ENCODE peak calls at places on chromosomes 2 and 18, in six cellular contexts. One of them, this sample, is unnamed.

GRCh38 chr2:189698020-189698887 is 23.8 kb downstream of the ANKAR start:
- DNase-seq in naive thymus-derived CD8-positive, alpha-beta T cell: peak; percentile 51
- DNase-seq in T-helper 17 cell: no peak
- DNase-seq in Daoy: peak; percentile 8
- DNase-seq in endothelial cell of umbilical vein: peak; percentile 60
- DNase-seq in neural crest cell: no peak
- DNase-seq in this sample: no peak

GRCh38 chr2:85933753-85934594 is 45.2 kb upstream of the ST3GAL5 start:
- DNase-seq in naive thymus-derived CD8-positive, alpha-beta T cell: no peak
- DNase-seq in T-helper 17 cell: no peak
- DNase-seq in Daoy: peak; percentile 77
- DNase-seq in endothelial cell of umbilical vein: peak; percentile 79
- DNase-seq in neural crest cell: no peak
- DNase-seq in this sample: no peak

GRCh38 chr2:29834624-29835023 is 86.8 kb downstream of the ALK start:
- DNase-seq in naive thymus-derived CD8-positive, alpha-beta T cell: no peak
- DNase-seq in T-helper 17 cell: no peak
- DNase-seq in Daoy: peak; percentile 58
- DNase-seq in endothelial cell of umbilical vein: no peak
- DNase-seq in neural crest cell: no peak
- DNase-seq in this sample: no peak

GRCh38 chr2:131557558-131558321 is 30.1 kb downstream of the CCDC74A start:
- DNase-seq in naive thymus-derived CD8-positive, alpha-beta T cell: no peak
- DNase-seq in T-helper 17 cell: no peak
- DNase-seq in Daoy: no peak
- DNase-seq in endothelial cell of umbilical vein: no peak
- DNase-seq in neural crest cell: no peak
- DNase-seq in this sample: no peak

GRCh38 chr2:40369619-40370397 is 82.1 kb downstream of the SLC8A1 start:
- DNase-seq in naive thymus-derived CD8-positive, alpha-beta T cell: no peak
- DNase-seq in T-helper 17 cell: no peak
- DNase-seq in Daoy: peak; percentile 34
- DNase-seq in endothelial cell of umbilical vein: no peak
- DNase-seq in neural crest cell: no peak
- DNase-seq in this sample: no peak

GRCh38 chr18:67400502-67401117 is 115.9 kb downstream of the DSEL start:
- DNase-seq in naive thymus-derived CD8-positive, alpha-beta T cell: no peak
- DNase-seq in T-helper 17 cell: no peak
- DNase-seq in Daoy: no peak
- DNase-seq in endothelial cell of umbilical vein: peak; percentile 25
- DNase-seq in neural crest cell: no peak
- DNase-seq in this sample: no peak

GRCh38 chr2:176496756-176497155 is 227.5 kb downstream of the MTX2 start:
- DNase-seq in naive thymus-derived CD8-positive, alpha-beta T cell: no peak
- DNase-seq in T-helper 17 cell: no peak
- DNase-seq in Daoy: no peak
- DNase-seq in endothelial cell of umbilical vein: no peak
- DNase-seq in neural crest cell: no peak
- DNase-seq in this sample: no peak

GRCh38 chr18:79928563-79928960 is 22.9 kb downstream of the SLC66A2 start:
- DNase-seq in naive thymus-derived CD8-positive, alpha-beta T cell: no peak
- DNase-seq in T-helper 17 cell: no peak
- DNase-seq in Daoy: no peak
- DNase-seq in endothelial cell of umbilical vein: no peak
- DNase-seq in neural crest cell: no peak
- DNase-seq in this sample: peak; percentile 45

GRCh38 chr2:1787799-1788477 is 43.6 kb upstream of the PXDN start:
- DNase-seq in naive thymus-derived CD8-positive, alpha-beta T cell: no peak
- DNase-seq in T-helper 17 cell: no peak
- DNase-seq in Daoy: no peak
- DNase-seq in endothelial cell of umbilical vein: no peak
- DNase-seq in neural crest cell: no peak
- DNase-seq in this sample: no peak

GRCh38 chr2:96923810-96924774 is 54.2 kb upstream of the SEMA4C start:
- DNase-seq in naive thymus-derived CD8-positive, alpha-beta T cell: peak; percentile 67
- DNase-seq in T-helper 17 cell: no peak
- DNase-seq in Daoy: no peak
- DNase-seq in endothelial cell of umbilical vein: no peak
- DNase-seq in neural crest cell: no peak
- DNase-seq in this sample: no peak

GRCh38 chr2:200788129-200788718 is 23.5 kb upstream of the BZW1 start:
- DNase-seq in naive thymus-derived CD8-positive, alpha-beta T cell: no peak
- DNase-seq in T-helper 17 cell: no peak
- DNase-seq in Daoy: peak; percentile 54
- DNase-seq in endothelial cell of umbilical vein: peak; percentile 90
- DNase-seq in neural crest cell: no peak
- DNase-seq in this sample: no peak

GRCh38 chr18:30106356-30106755 is 936.2 kb downstream of the DSC3 start:
- DNase-seq in naive thymus-derived CD8-positive, alpha-beta T cell: no peak
- DNase-seq in T-helper 17 cell: no peak
- DNase-seq in Daoy: peak; percentile 34
- DNase-seq in endothelial cell of umbilical vein: no peak
- DNase-seq in neural crest cell: no peak
- DNase-seq in this sample: no peak

GRCh38 chr2:3142961-3143571 is 234.6 kb downstream of the EIPR1 start:
- DNase-seq in naive thymus-derived CD8-positive, alpha-beta T cell: no peak
- DNase-seq in T-helper 17 cell: no peak
- DNase-seq in Daoy: no peak
- DNase-seq in endothelial cell of umbilical vein: no peak
- DNase-seq in neural crest cell: no peak
- DNase-seq in this sample: no peak

GRCh38 chr18:79902640-79903039 is 48.8 kb downstream of the SLC66A2 start:
- DNase-seq in naive thymus-derived CD8-positive, alpha-beta T cell: no peak
- DNase-seq in T-helper 17 cell: no peak
- DNase-seq in Daoy: no peak
- DNase-seq in endothelial cell of umbilical vein: no peak
- DNase-seq in neural crest cell: no peak
- DNase-seq in this sample: no peak

GRCh38 chr2:230054079-230054478 is 14.6 kb downstream of the SLC16A14 start:
- DNase-seq in naive thymus-derived CD8-positive, alpha-beta T cell: no peak
- DNase-seq in T-helper 17 cell: no peak
- DNase-seq in Daoy: peak; percentile 63
- DNase-seq in endothelial cell of umbilical vein: no peak
- DNase-seq in neural crest cell: no peak
- DNase-seq in this sample: no peak

GRCh38 chr2:42436370-42436769 is 57.4 kb downstream of the KCNG3 start:
- DNase-seq in naive thymus-derived CD8-positive, alpha-beta T cell: no peak
- DNase-seq in T-helper 17 cell: no peak
- DNase-seq in Daoy: no peak
- DNase-seq in endothelial cell of umbilical vein: no peak
- DNase-seq in neural crest cell: no peak
- DNase-seq in this sample: no peak

GRCh38 chr18:59853380-59853779 is 46.4 kb upstream of the PMAIP1 start:
- DNase-seq in naive thymus-derived CD8-positive, alpha-beta T cell: no peak
- DNase-seq in T-helper 17 cell: no peak
- DNase-seq in Daoy: no peak
- DNase-seq in endothelial cell of umbilical vein: no peak
- DNase-seq in neural crest cell: no peak
- DNase-seq in this sample: no peak

GRCh38 chr2:183117226-183117625 is 7.0 kb upstream of the NUP35 start:
- DNase-seq in naive thymus-derived CD8-positive, alpha-beta T cell: no peak
- DNase-seq in T-helper 17 cell: no peak
- DNase-seq in Daoy: no peak
- DNase-seq in endothelial cell of umbilical vein: no peak
- DNase-seq in neural crest cell: no peak
- DNase-seq in this sample: no peak

GRCh38 chr18:53458944-53459580 is 765.4 kb downstream of the MBD2 start:
- DNase-seq in naive thymus-derived CD8-positive, alpha-beta T cell: no peak
- DNase-seq in T-helper 17 cell: no peak
- DNase-seq in Daoy: no peak
- DNase-seq in endothelial cell of umbilical vein: no peak
- DNase-seq in neural crest cell: peak; percentile 2
- DNase-seq in this sample: no peak

GRCh38 chr18:7892556-7892955 is 325.4 kb downstream of the PTPRM start:
- DNase-seq in naive thymus-derived CD8-positive, alpha-beta T cell: no peak
- DNase-seq in T-helper 17 cell: no peak
- DNase-seq in Daoy: no peak
- DNase-seq in endothelial cell of umbilical vein: no peak
- DNase-seq in neural crest cell: no peak
- DNase-seq in this sample: no peak

GRCh38 chr2:236592821-236593220 is 23.2 kb downstream of the ACKR3 start:
- DNase-seq in naive thymus-derived CD8-positive, alpha-beta T cell: no peak
- DNase-seq in T-helper 17 cell: no peak
- DNase-seq in Daoy: no peak
- DNase-seq in endothelial cell of umbilical vein: no peak
- DNase-seq in neural crest cell: no peak
- DNase-seq in this sample: no peak

GRCh38 chr2:189142893-189143759 is 36.4 kb downstream of the COL5A2 start:
- DNase-seq in naive thymus-derived CD8-positive, alpha-beta T cell: peak; percentile 65
- DNase-seq in T-helper 17 cell: peak; percentile 8
- DNase-seq in Daoy: peak; percentile 47
- DNase-seq in endothelial cell of umbilical vein: peak; percentile 49
- DNase-seq in neural crest cell: no peak
- DNase-seq in this sample: no peak

GRCh38 chr2:185145316-185146121 is 547.2 kb downstream of the ZNF804A start:
- DNase-seq in naive thymus-derived CD8-positive, alpha-beta T cell: no peak
- DNase-seq in T-helper 17 cell: no peak
- DNase-seq in Daoy: no peak
- DNase-seq in endothelial cell of umbilical vein: no peak
- DNase-seq in neural crest cell: no peak
- DNase-seq in this sample: peak; percentile 74

GRCh38 chr18:22694954-22695353 is 238.2 kb upstream of the RBBP8 start:
- DNase-seq in naive thymus-derived CD8-positive, alpha-beta T cell: no peak
- DNase-seq in T-helper 17 cell: no peak
- DNase-seq in Daoy: peak; percentile 91
- DNase-seq in endothelial cell of umbilical vein: no peak
- DNase-seq in neural crest cell: no peak
- DNase-seq in this sample: no peak

GRCh38 chr2:203019142-203019541 is 4.5 kb downstream of the NBEAL1 start:
- DNase-seq in naive thymus-derived CD8-positive, alpha-beta T cell: no peak
- DNase-seq in T-helper 17 cell: no peak
- DNase-seq in Daoy: no peak
- DNase-seq in endothelial cell of umbilical vein: no peak
- DNase-seq in neural crest cell: no peak
- DNase-seq in this sample: no peak

GRCh38 chr2:72561621-72562318 is 264.1 kb downstream of the EXOC6B start:
- DNase-seq in naive thymus-derived CD8-positive, alpha-beta T cell: no peak
- DNase-seq in T-helper 17 cell: no peak
- DNase-seq in Daoy: peak; percentile 51
- DNase-seq in endothelial cell of umbilical vein: peak; percentile 78
- DNase-seq in neural crest cell: no peak
- DNase-seq in this sample: no peak

GRCh38 chr18:79875931-79876461 is 75.5 kb downstream of the SLC66A2 start:
- DNase-seq in naive thymus-derived CD8-positive, alpha-beta T cell: no peak
- DNase-seq in T-helper 17 cell: no peak
- DNase-seq in Daoy: no peak
- DNase-seq in endothelial cell of umbilical vein: no peak
- DNase-seq in neural crest cell: no peak
- DNase-seq in this sample: no peak

GRCh38 chr2:163733301-163733938 is 2.4 kb downstream of the FIGN start:
- DNase-seq in naive thymus-derived CD8-positive, alpha-beta T cell: no peak
- DNase-seq in T-helper 17 cell: no peak
- DNase-seq in Daoy: no peak
- DNase-seq in endothelial cell of umbilical vein: no peak
- DNase-seq in neural crest cell: peak; percentile 10
- DNase-seq in this sample: no peak

GRCh38 chr2:54680397-54681032 is 42.9 kb upstream of the EML6 start:
- DNase-seq in naive thymus-derived CD8-positive, alpha-beta T cell: no peak
- DNase-seq in T-helper 17 cell: no peak
- DNase-seq in Daoy: peak; percentile 40
- DNase-seq in endothelial cell of umbilical vein: no peak
- DNase-seq in neural crest cell: no peak
- DNase-seq in this sample: no peak

GRCh38 chr18:54387631-54388030 is 29.9 kb downstream of the C18orf54 start:
- DNase-seq in naive thymus-derived CD8-positive, alpha-beta T cell: no peak
- DNase-seq in T-helper 17 cell: no peak
- DNase-seq in Daoy: peak; percentile 13
- DNase-seq in endothelial cell of umbilical vein: no peak
- DNase-seq in neural crest cell: no peak
- DNase-seq in this sample: no peak

GRCh38 chr2:16212321-16212720 is 272.0 kb downstream of the MYCN start:
- DNase-seq in naive thymus-derived CD8-positive, alpha-beta T cell: no peak
- DNase-seq in T-helper 17 cell: no peak
- DNase-seq in Daoy: no peak
- DNase-seq in endothelial cell of umbilical vein: no peak
- DNase-seq in neural crest cell: no peak
- DNase-seq in this sample: no peak

GRCh38 chr2:111252436-111252835 is 131.7 kb downstream of the BCL2L11 start:
- DNase-seq in naive thymus-derived CD8-positive, alpha-beta T cell: no peak
- DNase-seq in T-helper 17 cell: no peak
- DNase-seq in Daoy: no peak
- DNase-seq in endothelial cell of umbilical vein: no peak
- DNase-seq in neural crest cell: no peak
- DNase-seq in this sample: no peak

This sample was measured in lower leg skin.